ENCODE peak calls at places on chromosomes 12 and 14, in nine cellular contexts. E, T, F, B, H, V, A, O and C are unnamed samples.

GRCh38 chr14:32190713-32191112 is 11.1 kb upstream of the RNU6-7 start:
- DNase-seq in H (no peak), O (no peak), T (no peak), B (no peak), E (no peak), F (no peak), V (no peak), A (no peak), C (no peak)

GRCh38 chr12:10365716-10366433 is 24.0 kb downstream of the KLRK1 start:
- DNase-seq in O (no peak), A (no peak), B (no peak), F (no peak), H (no peak), E (no peak), V (no peak), T (no peak), C (no peak)

GRCh38 chr14:76844223-76844622 is 18.0 kb downstream of the LRRC74A start:
- DNase-seq in E (no peak), F (peak; percentile 79), T (peak; percentile 46), B (peak; percentile 84), A (no peak), O (no peak), H (no peak), V (peak; percentile 75), C (no peak)

GRCh38 chr12:54648265-54648664 is at the start of gene DCD:
- DNase-seq in B (no peak), E (no peak), H (no peak), O (no peak), A (no peak), F (no peak), T (no peak), V (no peak), C (no peak)

GRCh38 chr14:75849496-75849895 is 132.3 kb downstream of the TGFB3 start:
- DNase-seq in O (no peak), E (no peak), H (no peak), F (no peak), T (no peak), A (no peak), V (no peak), B (no peak), C (no peak)

GRCh38 chr12:62799766-62800406 is 135.1 kb downstream of the PPM1H start:
- DNase-seq in F (no peak), O (no peak), V (no peak), A (no peak), H (no peak), B (no peak), T (no peak), E (no peak), C (no peak)

GRCh38 chr14:52119030-52119429 is 50.2 kb upstream of the NID2 start:
- DNase-seq in T (no peak), B (no peak), F (no peak), O (no peak), E (peak; percentile 35), H (no peak), A (no peak), V (no peak), C (no peak)

GRCh38 chr12:93857917-93858513 is 180.8 kb downstream of the CRADD start:
- DNase-seq in O (peak; percentile 45), A (no peak), T (no peak), E (no peak), B (no peak), H (no peak), F (no peak), V (peak; percentile 37), C (no peak)

GRCh38 chr12:4210158-4210557 is 63.4 kb upstream of the CCND2 start:
- DNase-seq in A (no peak), B (no peak), T (no peak), O (no peak), E (no peak), H (no peak), F (no peak), V (no peak), C (no peak)

GRCh38 chr12:100403446-100403845 is 46.6 kb downstream of the SLC17A8 start:
- DNase-seq in F (no peak), A (no peak), E (no peak), H (no peak), T (no peak), O (no peak), V (no peak), B (no peak), C (no peak)

GRCh38 chr12:122421815-122422737 is at the start of gene CLIP1:
- DNase-seq in T (peak; percentile 80), A (peak; percentile 84), B (peak; percentile 60), V (peak; percentile 60), H (peak; percentile 75), F (peak; percentile 89), E (peak; percentile 35), O (peak; percentile 85), C (peak; percentile 60)

GRCh38 chr14:21526672-21527319 is 650 bp upstream of the SALL2 start:
- DNase-seq in V (no peak), B (no peak), H (peak; percentile 89), E (no peak), F (no peak), T (no peak), A (no peak), O (peak; percentile 60), C (no peak)

GRCh38 chr12:122951979-122952892 is 14.0 kb downstream of the ABCB9 start:
- DNase-seq in V (peak; percentile 65), F (peak; percentile 80), T (peak; percentile 77), B (peak; percentile 75), H (peak; percentile 83), A (peak; percentile 60), E (peak; percentile 62), O (peak; percentile 80), C (peak; percentile 45)

GRCh38 chr12:83514372-83514771 is 827.7 kb downstream of the TMTC2 start:
- DNase-seq in F (no peak), T (no peak), O (no peak), H (no peak), A (no peak), B (no peak), V (no peak), E (no peak), C (no peak)

GRCh38 chr12:1750300-1750699 is 59.4 kb downstream of the ADIPOR2 start:
- DNase-seq in O (no peak), H (no peak), A (no peak), T (no peak), F (no peak), E (no peak), V (no peak), B (no peak), C (no peak)

GRCh38 chr12:79689477-79690155 is 1.1 kb downstream of the PAWR start:
- DNase-seq in H (peak; percentile 66), E (no peak), F (peak; percentile 77), V (peak; percentile 57), A (no peak), T (peak; percentile 68), O (peak; percentile 54), B (no peak), C (no peak)

GRCh38 chr14:97178781-97179180 is 381.6 kb downstream of the VRK1 start:
- DNase-seq in A (no peak), T (no peak), B (no peak), V (no peak), F (no peak), O (no peak), H (no peak), E (no peak), C (no peak)
- H3K4me1 ChIP-seq in A (peaks cover 2% of the 10 kb centered on the region), T (no peaks in the 10 kb centered on the region), B (no peaks in the 10 kb centered on the region), V (no peaks in the 10 kb centered on the region), F (no peaks in the 10 kb centered on the region), O (no peaks in the 10 kb centered on the region), H (no peaks in the 10 kb centered on the region), E (no peaks in the 10 kb centered on the region), C (no peaks in the 10 kb centered on the region)

DNA sequence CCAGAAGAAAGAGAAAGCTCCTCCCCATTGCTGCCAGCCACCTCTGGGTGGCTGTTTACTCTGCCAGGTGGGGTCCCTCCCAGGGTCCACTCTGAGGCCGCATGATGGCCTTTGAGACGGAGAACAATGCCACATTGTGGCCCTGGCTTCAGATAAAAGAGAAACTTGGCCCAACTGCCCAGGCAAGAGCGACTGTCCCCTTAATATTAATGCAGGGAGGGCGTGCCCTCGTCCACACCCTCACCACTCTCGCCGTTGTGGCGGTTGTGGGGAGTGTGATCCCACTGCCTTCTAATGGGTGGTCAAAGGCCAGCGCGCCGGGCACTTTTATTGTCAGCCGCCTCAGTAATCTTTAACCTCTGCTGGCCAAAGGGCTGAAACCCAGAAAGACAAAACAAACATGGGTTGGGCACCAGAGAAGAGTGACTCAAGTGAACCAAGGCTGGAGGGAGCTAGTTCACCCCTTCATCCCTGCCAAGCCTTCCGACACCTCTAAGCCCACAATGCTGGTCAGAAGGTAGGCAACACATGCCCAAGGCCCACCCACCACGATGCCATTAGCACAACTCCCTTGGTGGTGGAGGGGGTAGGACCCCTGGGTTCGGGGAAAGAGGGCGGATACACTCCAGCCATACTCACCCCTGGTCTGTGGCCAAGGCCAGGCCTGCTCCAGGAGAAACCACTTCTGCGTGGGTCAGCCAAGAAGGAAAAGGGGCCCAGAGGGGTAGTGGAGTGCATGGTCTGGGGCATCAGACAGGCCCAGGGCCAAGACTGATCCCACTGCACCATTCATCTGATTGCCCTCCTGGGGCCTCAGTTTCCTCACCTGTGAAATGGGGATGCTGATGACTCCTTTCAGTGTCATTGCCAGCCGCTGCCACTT is 44.5 kb upstream of the BCL11B start:
- DNase-seq in O (no peak), H (no peak), V (no peak), B (no peak), T (no peak), F (no peak), A (no peak), E (no peak), C (no peak)
- H3K4me3 ChIP-seq in O (no peak overlapping the region), H (no peak overlapping the region), V (no peak overlapping the region), B (no peak overlapping the region), T (no peak overlapping the region), F (no peak overlapping the region), A (no peak overlapping the region), E (no peak overlapping the region), C (no peak overlapping the region)

DNA sequence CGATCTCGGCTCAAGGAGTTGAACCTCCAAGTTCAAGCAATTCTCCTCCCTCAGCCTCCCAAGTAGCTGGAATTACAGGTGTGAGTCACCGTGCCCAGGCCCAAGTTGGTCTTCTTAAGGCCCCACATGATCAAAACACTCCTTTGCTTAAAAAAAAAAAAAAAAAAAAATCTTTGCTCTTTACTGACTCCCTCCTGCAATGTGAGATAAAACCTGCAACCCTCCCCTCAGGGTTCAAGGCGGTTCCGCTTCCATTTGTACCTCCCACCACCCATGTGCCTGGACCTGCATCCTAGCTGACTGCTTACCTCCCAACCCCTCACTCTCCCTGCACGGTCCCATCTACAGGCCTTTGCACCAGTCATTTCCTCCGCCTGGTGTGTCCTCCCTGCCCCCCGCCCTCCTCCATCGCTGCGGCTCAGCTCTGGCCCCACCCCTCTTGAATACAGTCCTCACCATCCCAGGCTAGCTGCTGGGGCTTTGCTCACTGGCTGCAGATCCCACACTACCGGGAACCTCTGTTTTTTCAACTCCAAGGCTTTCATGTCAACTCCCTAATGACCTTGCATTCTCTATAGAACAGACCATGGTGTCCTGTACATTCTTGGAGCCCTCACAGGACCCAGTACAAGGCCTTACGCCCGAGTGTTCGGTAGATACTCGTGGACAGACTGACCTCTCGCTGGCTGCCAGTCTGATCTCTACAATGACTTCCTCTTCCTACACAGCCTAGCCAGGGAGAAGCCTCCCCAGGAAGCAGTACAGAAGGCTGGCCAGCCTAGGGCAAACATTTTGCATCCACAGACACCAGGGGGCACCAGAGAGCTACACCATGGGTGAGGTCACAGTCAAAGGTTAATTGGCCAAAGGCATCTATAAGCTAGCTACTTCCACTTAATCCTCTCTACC is 14.2 kb upstream of the PNMA1 start:
- DNase-seq in F (peak; percentile 93), O (peak; percentile 86), A (peak; percentile 75), E (peak; percentile 76), B (peak; percentile 84), V (peak; percentile 85), H (peak; percentile 87), T (peak; percentile 87), C (peak; percentile 75)
- H3K36me3 ChIP-seq in F (peaks cover 45% of the 10 kb centered on the region), O (peaks cover 17% of the 10 kb centered on the region), A (peaks cover 87% of the 10 kb centered on the region), E (peaks cover 37% of the 10 kb centered on the region), B (peaks cover 59% of the 10 kb centered on the region), V (no peaks in the 10 kb centered on the region), H (peaks cover 96% of the 10 kb centered on the region), T (no peaks in the 10 kb centered on the region), C (no peaks in the 10 kb centered on the region)

GRCh38 chr12:319116-319515 is 56.5 kb upstream of the SLC6A13 start:
- DNase-seq in A (no peak), F (no peak), E (no peak), O (no peak), B (no peak), V (no peak), T (no peak), H (no peak), C (no peak)
- H3K4me1 ChIP-seq in A (no peaks in the 10 kb centered on the region), F (peaks cover 13% of the 10 kb centered on the region), E (peaks cover 14% of the 10 kb centered on the region), O (no peaks in the 10 kb centered on the region), B (no peaks in the 10 kb centered on the region), V (no peaks in the 10 kb centered on the region), T (no peaks in the 10 kb centered on the region), H (no peaks in the 10 kb centered on the region), C (no peaks in the 10 kb centered on the region)